ENCODE peak calls at places on chromosomes 16 and 17, in seven cellular contexts. X is WERI-Rb-1; T is PC-3; B is uterus; J is adrenal gland; O is upper lobe of right lung; F is CD8-positive, alpha-beta T cell. W is an unnamed sample.
A peak's percentile ranks its signal among the peaks of the same experiment; 100 is the strongest.

GRCh38 chr17:65599650-65600049 is 38.2 kb upstream of the AXIN2 start:
- DNase-seq in X (no peak), T (no peak), B (no peak), J (no peak), O (no peak), F (no peak), W (no peak)

GRCh38 chr17:22337467-22337866 is 645.1 kb downstream of the KCNJ18 start:
- DNase-seq in X (peak; percentile 9), T (no peak), B (no peak), J (no peak), O (no peak), F (no peak), W (no peak)

GRCh38 chr17:80104321-80104955 is 3.1 kb downstream of the GAA start:
- DNase-seq in X (peak; percentile 59), T (no peak), B (no peak), J (peak; percentile 47), O (no peak), F (no peak), W (peak; percentile 40)

GRCh38 chr17:1591474-1592090 is 29.0 kb upstream of the PITPNA start:
- DNase-seq in X (no peak), T (no peak), B (no peak), J (no peak), O (no peak), F (no peak), W (no peak)

GRCh38 chr17:67992541-67993152 is 3.6 kb downstream of the C17orf58 start:
- DNase-seq in X (no peak), T (peak; percentile 59), B (no peak), J (no peak), O (no peak), F (no peak), W (no peak)

GRCh38 chr17:29968271-29968670 is 26.8 kb downstream of the EFCAB5 start:
- DNase-seq in X (no peak), T (no peak), B (no peak), J (no peak), O (no peak), F (no peak), W (no peak)

GRCh38 chr17:79835953-79836951 is 3.0 kb downstream of the CBX4 start:
- DNase-seq in X (peak; percentile 70), T (peak; percentile 35), B (no peak), J (peak; percentile 57), O (peak; percentile 90), F (no peak), W (no peak)

GRCh38 chr17:65370669-65371126 is 190.8 kb downstream of the AXIN2 start:
- DNase-seq in X (no peak), T (peak; percentile 83), B (no peak), J (no peak), O (no peak), F (no peak), W (no peak)

GRCh38 chr17:29956225-29956624 is 14.8 kb downstream of the EFCAB5 start:
- DNase-seq in X (no peak), T (no peak), B (no peak), J (no peak), O (no peak), F (no peak), W (no peak)

GRCh38 chr17:9402590-9403199 is 172.9 kb downstream of the STX8 start:
- DNase-seq in X (peak; percentile 55), T (peak; percentile 55), B (no peak), J (peak; percentile 31), O (no peak), F (no peak), W (peak; percentile 8)

DNA sequence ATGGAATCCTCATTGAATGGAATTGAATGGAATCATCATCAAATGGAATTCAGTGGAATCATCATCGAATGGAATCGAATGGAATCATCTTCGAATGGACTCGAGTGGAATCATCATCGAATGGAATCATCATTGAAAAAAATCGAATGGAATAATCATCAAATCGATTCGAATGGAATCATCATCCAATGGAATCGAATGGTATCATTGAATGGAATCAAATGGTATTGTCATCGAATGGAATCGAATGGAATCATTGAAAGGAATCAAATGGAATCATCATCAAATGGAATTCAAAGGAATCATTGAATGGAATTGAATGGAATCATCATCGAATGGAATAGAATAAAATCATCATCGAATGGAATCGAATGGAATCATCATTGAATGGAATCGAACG is 619.3 kb downstream of the TP53TG3F start:
- DNase-seq in X (no peak), T (no peak), B (no peak), J (no peak), O (no peak), F (no peak), W (no peak)
- H3K9me3 ChIP-seq in X (peaks cover 10% of the 10 kb centered on the region), T (peaks cover 46% of the 10 kb centered on the region), B (no peaks in the 10 kb centered on the region), J (no peaks in the 10 kb centered on the region), O (peaks cover 12% of the 10 kb centered on the region), F (no peaks in the 10 kb centered on the region), W (peaks cover 48% of the 10 kb centered on the region)

GRCh38 chr17:76134911-76135809 is 5.9 kb downstream of the FOXJ1 start:
- DNase-seq in X (no peak), T (no peak), B (no peak), J (no peak), O (no peak), F (no peak), W (no peak)
- H3K4me3 ChIP-seq in X (no peak overlapping the region), T (no peak overlapping the region), B (no peak overlapping the region), J (no peak overlapping the region), O (no peak overlapping the region), F (peak overlapping the region; percentile 19), W (no peak overlapping the region)

GRCh38 chr17:47844814-47845453 is 3.9 kb upstream of the SCRN2 start:
- DNase-seq in X (no peak), T (peak; percentile 41), B (no peak), J (no peak), O (no peak), F (no peak), W (no peak)
- H3K27me3 ChIP-seq in X (no peaks in the 10 kb centered on the region), T (no peaks in the 10 kb centered on the region), B (peaks cover 5% of the 10 kb centered on the region), J (peaks cover 14% of the 10 kb centered on the region), O (peaks cover 46% of the 10 kb centered on the region), F (peaks cover 46% of the 10 kb centered on the region), W (no peaks in the 10 kb centered on the region)

GRCh38 chr16:3408561-3409197 is 7.7 kb downstream of the ZNF174 start:
- DNase-seq in X (no peak), T (no peak), B (no peak), J (no peak), O (no peak), F (no peak), W (no peak)
- H3K9me3 ChIP-seq in X (peaks cover 32% of the 10 kb centered on the region), T (peaks cover 15% of the 10 kb centered on the region), B (no peaks in the 10 kb centered on the region), J (peaks cover 15% of the 10 kb centered on the region), O (peaks cover 78% of the 10 kb centered on the region), F (peaks cover 48% of the 10 kb centered on the region), W (peaks cover 85% of the 10 kb centered on the region)

GRCh38 chr17:15892244-15892643 is 52.7 kb upstream of the ADORA2B start:
- DNase-seq in X (no peak), T (no peak), B (no peak), J (no peak), O (peak; percentile 27), F (no peak), W (no peak)

GRCh38 chr17:15893333-15894024 is 51.5 kb upstream of the ADORA2B start:
- DNase-seq in X (no peak), T (peak; percentile 90), B (no peak), J (no peak), O (no peak), F (no peak), W (no peak)

GRCh38 chr17:15891348-15891747 is 53.6 kb upstream of the ADORA2B start:
- DNase-seq in X (no peak), T (no peak), B (no peak), J (no peak), O (no peak), F (no peak), W (no peak)

GRCh38 chr17:15894258-15894657 is 50.7 kb upstream of the ADORA2B start:
- DNase-seq in X (no peak), T (no peak), B (no peak), J (no peak), O (peak; percentile 42), F (no peak), W (no peak)

GRCh38 chr17:15892679-15893332 is 52.1 kb upstream of the ADORA2B start:
- DNase-seq in X (no peak), T (peak; percentile 94), B (no peak), J (no peak), O (no peak), F (no peak), W (no peak)
- H3K4me3 ChIP-seq in X (no peak overlapping the region), T (peak overlapping the region; percentile 54), B (no peak overlapping the region), J (no peak overlapping the region), O (no peak overlapping the region), F (no peak overlapping the region), W (no peak overlapping the region)

DNA sequence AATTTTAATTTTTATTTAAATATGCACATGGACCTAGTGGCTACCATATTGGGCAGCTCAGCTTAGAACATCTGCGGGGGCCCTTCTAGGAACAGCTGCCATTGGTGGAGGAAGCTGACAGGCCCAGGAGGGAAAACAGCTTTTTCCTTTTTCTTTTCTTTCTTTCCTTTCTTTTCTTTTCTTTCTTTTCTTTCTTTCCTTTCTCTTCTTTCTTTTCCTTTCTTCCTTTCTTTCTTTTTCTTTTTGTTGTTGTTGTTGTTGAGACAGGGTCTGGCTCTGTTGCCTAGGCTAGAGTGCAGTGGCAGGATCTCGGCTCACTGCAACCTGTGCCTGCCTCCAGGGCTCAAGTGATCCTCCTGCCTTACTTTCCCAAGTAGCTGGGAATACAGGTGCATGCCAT is 43.4 kb downstream of the ATP2C2 start:
- DNase-seq in X (no peak), T (no peak), B (no peak), J (no peak), O (peak; percentile 6), F (no peak), W (no peak)
- H3K27me3 ChIP-seq in X (no peaks in the 10 kb centered on the region), T (no peaks in the 10 kb centered on the region), B (no peaks in the 10 kb centered on the region), J (no peaks in the 10 kb centered on the region), O (no peaks in the 10 kb centered on the region), F (no peaks in the 10 kb centered on the region), W (no peaks in the 10 kb centered on the region)

GRCh38 chr16:26269663-26270062 is 577.9 kb downstream of the HS3ST4 start:
- DNase-seq in X (no peak), T (no peak), B (no peak), J (no peak), O (no peak), F (no peak), W (no peak)
- H3K9me3 ChIP-seq in X (peaks cover 2% of the 10 kb centered on the region), T (no peaks in the 10 kb centered on the region), B (no peaks in the 10 kb centered on the region), J (no peaks in the 10 kb centered on the region), O (no peaks in the 10 kb centered on the region), F (no peaks in the 10 kb centered on the region), W (no peaks in the 10 kb centered on the region)

GRCh38 chr16:67944690-67945391 is 921 bp upstream of the LCAT start:
- DNase-seq in X (no peak), T (no peak), B (no peak), J (no peak), O (no peak), F (no peak), W (no peak)
- H3K4me3 ChIP-seq in X (no peak overlapping the region), T (no peak overlapping the region), B (no peak overlapping the region), J (no peak overlapping the region), O (no peak overlapping the region), F (no peak overlapping the region), W (no peak overlapping the region)

W was measured in MG63.